ENCODE peak calls at places on chromosomes 13 and 19, in four cellular contexts. One of them, this sample, is unnamed.
A peak's percentile ranks its signal among the peaks of the same experiment; 100 is the strongest.

GRCh38 chr19:33266971-33267484 is 35.3 kb downstream of the CEBPA start:
- DNase-seq in mammary epithelial cell: no peak
- DNase-seq in fibroblast of lung: no peak
- DNase-seq in astrocyte: no peak
- DNase-seq in this sample: no peak

GRCh38 chr19:46368116-46368515 is 21.2 kb downstream of the PPP5C start:
- DNase-seq in astrocyte: no peak
- DNase-seq in fibroblast of lung: no peak
- DNase-seq in mammary epithelial cell: no peak
- DNase-seq in this sample: no peak

GRCh38 chr19:41876847-41877489 is at the start of gene CD79A:
- DNase-seq in mammary epithelial cell: no peak
- DNase-seq in astrocyte: no peak
- DNase-seq in fibroblast of lung: no peak
- DNase-seq in this sample: no peak

GRCh38 chr19:17862711-17863519 is 3.2 kb downstream of the RPL18A start:
- DNase-seq in astrocyte: no peak
- DNase-seq in mammary epithelial cell: no peak
- DNase-seq in fibroblast of lung: no peak
- DNase-seq in this sample: no peak

GRCh38 chr13:112120031-112120373 is 53.1 kb downstream of the SOX1 start:
- DNase-seq in mammary epithelial cell: no peak
- DNase-seq in fibroblast of lung: no peak
- DNase-seq in astrocyte: no peak
- DNase-seq in this sample: no peak

GRCh38 chr19:49664171-49665070 is 1.2 kb downstream of the IRF3 start:
- DNase-seq in fibroblast of lung: peak; percentile 68
- DNase-seq in mammary epithelial cell: peak; percentile 95
- DNase-seq in astrocyte: peak; percentile 42
- DNase-seq in this sample: peak; percentile 89

GRCh38 chr13:106349080-106349841 is 186.2 kb downstream of the EFNB2 start:
- DNase-seq in astrocyte: peak; percentile 57
- DNase-seq in fibroblast of lung: peak; percentile 71
- DNase-seq in mammary epithelial cell: peak; percentile 90
- DNase-seq in this sample: no peak

GRCh38 chr13:94569615-94570014 is 26.3 kb downstream of the TGDS start:
- DNase-seq in mammary epithelial cell: no peak
- DNase-seq in fibroblast of lung: no peak
- DNase-seq in astrocyte: no peak
- DNase-seq in this sample: no peak

GRCh38 chr19:34120846-34121639 is 51.3 kb upstream of the LSM14A start:
- DNase-seq in astrocyte: peak; percentile 16
- DNase-seq in mammary epithelial cell: peak; percentile 26
- DNase-seq in fibroblast of lung: peak; percentile 34
- DNase-seq in this sample: peak; percentile 73

GRCh38 chr19:56114051-56114694 is 6.9 kb downstream of the ZNF787 start:
- DNase-seq in fibroblast of lung: no peak
- DNase-seq in mammary epithelial cell: no peak
- DNase-seq in astrocyte: no peak
- DNase-seq in this sample: no peak

GRCh38 chr19:51342631-51343569 is 961 bp upstream of the VSIG10L start:
- DNase-seq in astrocyte: no peak
- DNase-seq in mammary epithelial cell: no peak
- DNase-seq in fibroblast of lung: no peak
- DNase-seq in this sample: no peak

GRCh38 chr13:39144941-39145533 is 106.8 kb downstream of the NHLRC3 start:
- DNase-seq in mammary epithelial cell: peak; percentile 54
- DNase-seq in astrocyte: peak; percentile 37
- DNase-seq in fibroblast of lung: peak; percentile 55
- DNase-seq in this sample: peak; percentile 87

GRCh38 chr13:44523176-44524017 is 52.7 kb downstream of the TSC22D1 start:
- DNase-seq in fibroblast of lung: peak; percentile 90
- DNase-seq in mammary epithelial cell: peak; percentile 91
- DNase-seq in astrocyte: peak; percentile 88
- DNase-seq in this sample: peak; percentile 17

GRCh38 chr13:95553614-95554385 is 1.3 kb downstream of the CLDN10 start:
- DNase-seq in mammary epithelial cell: no peak
- DNase-seq in astrocyte: no peak
- DNase-seq in fibroblast of lung: no peak
- DNase-seq in this sample: no peak

GRCh38 chr19:7505682-7506384 is 10.1 kb upstream of the ZNF358 start:
- DNase-seq in fibroblast of lung: no peak
- DNase-seq in astrocyte: no peak
- DNase-seq in mammary epithelial cell: no peak
- DNase-seq in this sample: no peak

GRCh38 chr13:30918662-30919405 is 12.8 kb downstream of the MEDAG start:
- DNase-seq in fibroblast of lung: peak; percentile 40
- DNase-seq in astrocyte: no peak
- DNase-seq in mammary epithelial cell: peak; percentile 58
- DNase-seq in this sample: no peak

GRCh38 chr19:18832331-18833140 is 777 bp downstream of the UPF1 start:
- DNase-seq in astrocyte: no peak
- DNase-seq in fibroblast of lung: no peak
- DNase-seq in mammary epithelial cell: peak; percentile 23
- DNase-seq in this sample: no peak

GRCh38 chr13:105778196-105778595 is 757.3 kb downstream of the EFNB2 start:
- DNase-seq in astrocyte: peak; percentile 92
- DNase-seq in mammary epithelial cell: peak; percentile 11
- DNase-seq in fibroblast of lung: peak; percentile 94
- DNase-seq in this sample: no peak

GRCh38 chr19:32570081-32570785 is 10.8 kb upstream of the PDCD5 start:
- DNase-seq in astrocyte: peak; percentile 6
- DNase-seq in fibroblast of lung: peak; percentile 25
- DNase-seq in mammary epithelial cell: peak; percentile 49
- DNase-seq in this sample: peak; percentile 74

GRCh38 chr13:108961542-108962125 is 332.2 kb downstream of the MYO16 start:
- DNase-seq in mammary epithelial cell: peak; percentile 50
- DNase-seq in fibroblast of lung: peak; percentile 43
- DNase-seq in astrocyte: peak; percentile 18
- DNase-seq in this sample: peak; percentile 83

GRCh38 chr13:33283195-33283910 is 2.2 kb downstream of the STARD13 start:
- DNase-seq in astrocyte: no peak
- DNase-seq in mammary epithelial cell: no peak
- DNase-seq in fibroblast of lung: no peak
- DNase-seq in this sample: no peak

GRCh38 chr13:65638572-65639168 is 1591.5 kb downstream of the PCDH9 start:
- DNase-seq in astrocyte: peak; percentile 33
- DNase-seq in fibroblast of lung: peak; percentile 52
- DNase-seq in mammary epithelial cell: peak; percentile 2
- DNase-seq in this sample: peak; percentile 68

GRCh38 chr13:52597676-52598075 is 44.6 kb upstream of the HNRNPA1L2 start:
- DNase-seq in mammary epithelial cell: no peak
- DNase-seq in fibroblast of lung: no peak
- DNase-seq in astrocyte: no peak
- DNase-seq in this sample: no peak

GRCh38 chr19:13796301-13797057 is 1.2 kb downstream of the ZSWIM4 start:
- DNase-seq in astrocyte: peak; percentile 95
- DNase-seq in mammary epithelial cell: peak; percentile 96
- DNase-seq in fibroblast of lung: peak; percentile 97
- DNase-seq in this sample: no peak

GRCh38 chr13:105735269-105735668 is 800.2 kb downstream of the EFNB2 start:
- DNase-seq in mammary epithelial cell: no peak
- DNase-seq in fibroblast of lung: no peak
- DNase-seq in astrocyte: no peak
- DNase-seq in this sample: no peak

GRCh38 chr13:99969368-99969933 is 2.1 kb downstream of the ZIC5 start:
- DNase-seq in mammary epithelial cell: no peak
- DNase-seq in fibroblast of lung: no peak
- DNase-seq in astrocyte: no peak
- DNase-seq in this sample: no peak

GRCh38 chr13:99970761-99971575 is 599 bp downstream of the ZIC5 start:
- DNase-seq in fibroblast of lung: no peak
- DNase-seq in mammary epithelial cell: no peak
- DNase-seq in astrocyte: no peak
- DNase-seq in this sample: peak; percentile 76

GRCh38 chr13:99971576-99972189 is at the start of gene ZIC5:
- DNase-seq in mammary epithelial cell: no peak
- DNase-seq in astrocyte: no peak
- DNase-seq in fibroblast of lung: no peak
- DNase-seq in this sample: peak; percentile 98

GRCh38 chr13:99968521-99969367 is 2.8 kb downstream of the ZIC5 start:
- DNase-seq in astrocyte: no peak
- DNase-seq in fibroblast of lung: no peak
- DNase-seq in mammary epithelial cell: no peak
- DNase-seq in this sample: peak; percentile 79

GRCh38 chr13:99969934-99970760 is 1.4 kb downstream of the ZIC5 start:
- DNase-seq in astrocyte: no peak
- DNase-seq in fibroblast of lung: peak; percentile 30
- DNase-seq in mammary epithelial cell: peak; percentile 27
- DNase-seq in this sample: peak; percentile 93
- H3K4me3 ChIP-seq in astrocyte: peak overlapping the region; percentile 47
- H3K4me3 ChIP-seq in fibroblast of lung: no peak overlapping the region
- H3K4me3 ChIP-seq in mammary epithelial cell: peak overlapping the region; percentile 14
- H3K4me3 ChIP-seq in this sample: peak overlapping the region; percentile 91

DNA sequence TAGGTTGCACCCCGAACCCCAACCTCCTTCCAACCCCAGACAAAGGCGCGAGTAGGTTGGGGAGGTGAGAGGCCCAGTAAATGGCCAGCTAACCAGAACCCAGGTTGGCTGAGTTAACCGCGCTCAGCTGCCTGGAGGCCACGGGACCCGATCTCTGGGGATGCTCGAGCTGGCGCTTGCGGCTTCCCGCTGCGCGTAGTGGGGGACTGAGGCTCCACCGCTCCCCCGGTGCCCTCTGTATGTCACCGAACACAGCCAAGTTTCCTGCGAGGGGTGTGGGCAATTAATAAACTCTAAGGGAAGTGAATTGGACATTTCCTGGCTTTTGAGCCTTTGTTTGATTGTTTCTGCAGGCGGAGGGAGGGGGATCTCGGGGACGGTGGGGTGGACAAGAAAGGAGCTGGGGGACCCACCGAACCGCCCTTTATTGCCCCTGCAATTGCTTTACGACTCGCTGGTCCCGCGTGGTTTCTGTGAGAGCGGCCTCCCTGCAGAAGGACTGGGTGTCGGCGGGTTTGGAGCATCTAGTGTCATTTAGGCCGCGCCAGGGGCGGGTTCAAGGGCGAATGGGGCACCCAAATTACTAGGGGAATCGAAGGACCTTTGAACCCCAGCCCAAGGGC is 3.5 kb upstream of the ZIC5 start:
- DNase-seq in astrocyte: no peak
- DNase-seq in mammary epithelial cell: no peak
- DNase-seq in fibroblast of lung: no peak
- DNase-seq in this sample: no peak
- TF ChIP-seq EZH2 in astrocyte: peak; percentile 35
- TF ChIP-seq EZH2 in mammary epithelial cell: peak; percentile 46
- TF ChIP-seq EZH2 in fibroblast of lung: no peak
- TF ChIP-seq EZH2 in this sample: no peak

GRCh38 chr13:24145231-24145630 is 15.3 kb upstream of the SPATA13 start:
- DNase-seq in mammary epithelial cell: no peak
- DNase-seq in fibroblast of lung: no peak
- DNase-seq in astrocyte: no peak
- DNase-seq in this sample: no peak

GRCh38 chr13:24142453-24142852 is 18.1 kb upstream of the SPATA13 start:
- DNase-seq in fibroblast of lung: no peak
- DNase-seq in mammary epithelial cell: no peak
- DNase-seq in astrocyte: no peak
- DNase-seq in this sample: no peak

GRCh38 chr13:24138911-24139310 is 21.6 kb upstream of the SPATA13 start:
- DNase-seq in fibroblast of lung: no peak
- DNase-seq in astrocyte: no peak
- DNase-seq in mammary epithelial cell: no peak
- DNase-seq in this sample: no peak

GRCh38 chr13:24141333-24141910 is 19.1 kb upstream of the SPATA13 start:
- DNase-seq in mammary epithelial cell: no peak
- DNase-seq in fibroblast of lung: no peak
- DNase-seq in astrocyte: no peak
- DNase-seq in this sample: peak; percentile 42

GRCh38 chr13:24142886-24143285 is 17.6 kb upstream of the SPATA13 start:
- DNase-seq in fibroblast of lung: no peak
- DNase-seq in mammary epithelial cell: no peak
- DNase-seq in astrocyte: no peak
- DNase-seq in this sample: no peak
- H3K36me3 ChIP-seq in fibroblast of lung: no peaks in the 10 kb centered on the region
- H3K36me3 ChIP-seq in mammary epithelial cell: no peaks in the 10 kb centered on the region
- H3K36me3 ChIP-seq in astrocyte: no peaks in the 10 kb centered on the region
- H3K36me3 ChIP-seq in this sample: no peaks in the 10 kb centered on the region

GRCh38 chr19:5290336-5291262 is 50.0 kb downstream of the PTPRS start:
- DNase-seq in fibroblast of lung: no peak
- DNase-seq in mammary epithelial cell: no peak
- DNase-seq in astrocyte: no peak
- DNase-seq in this sample: no peak
- H3K4me3 ChIP-seq in fibroblast of lung: peak overlapping the region; percentile 17
- H3K4me3 ChIP-seq in mammary epithelial cell: no peak overlapping the region
- H3K4me3 ChIP-seq in astrocyte: no peak overlapping the region
- H3K4me3 ChIP-seq in this sample: no peak overlapping the region

This sample was measured in A673.